ENCODE peak calls at places on chromosomes 16 and 17, in five cellular contexts. N is fibroblast of pulmonary artery, T is transverse colon, U is testis, Y is colonic mucosa. B is an unnamed sample.

GRCh38 chr17:42027540-42027889 is 7.6 kb downstream of the NKIRAS2 start:
- DNase-seq in N (no peak), T (no peak), Y (no peak), U (no peak), B (no peak)

GRCh38 chr16:48276102-48276501 is 28.8 kb upstream of the ABCC11 start:
- DNase-seq in N (no peak), U (no peak), T (no peak), Y (no peak), B (peak; percentile 39)

GRCh38 chr17:17435323-17435722 is 41.5 kb upstream of the MED9 start:
- DNase-seq in T (no peak), Y (no peak), N (peak; percentile 58), U (no peak), B (peak; percentile 78)

GRCh38 chr16:23485841-23486240 is 24.5 kb downstream of the GGA2 start:
- DNase-seq in Y (no peak), N (no peak), U (no peak), T (no peak), B (no peak)

GRCh38 chr17:32870027-32870670 is 6.8 kb downstream of the MYO1D start:
- DNase-seq in U (no peak), Y (no peak), T (no peak), N (no peak), B (no peak)

GRCh38 chr16:75087040-75087979 is 29.3 kb downstream of the LDHD start:
- DNase-seq in Y (peak; percentile 70), N (peak; percentile 89), U (peak; percentile 26), T (peak; percentile 63), B (peak; percentile 83)

GRCh38 chr17:40602445-40603443 is 37.5 kb upstream of the CCR7 start:
- DNase-seq in Y (no peak), T (no peak), U (no peak), N (no peak), B (no peak)

GRCh38 chr16:67884684-67885083 is at the start of gene NRN1L:
- DNase-seq in T (peak; percentile 83), N (peak; percentile 91), Y (peak; percentile 77), U (peak; percentile 93), B (peak; percentile 95)

GRCh38 chr17:78206298-78206697 is 7.8 kb upstream of the BIRC5 start:
- DNase-seq in N (no peak), Y (no peak), T (no peak), U (no peak), B (no peak)

GRCh38 chr17:53391197-53391596 is 431.5 kb upstream of the KIF2B start:
- DNase-seq in T (no peak), Y (no peak), N (no peak), U (no peak), B (no peak)

GRCh38 chr17:2900842-2901241 is 104.6 kb downstream of the RAP1GAP2 start:
- DNase-seq in T (no peak), Y (no peak), U (no peak), N (no peak), B (no peak)

GRCh38 chr17:412211-413015 is 59.8 kb upstream of the RPH3AL start:
- DNase-seq in U (peak; percentile 64), T (peak; percentile 59), Y (peak; percentile 61), N (peak; percentile 75), B (peak; percentile 77)

GRCh38 chr16:69330286-69331109 is at the start of gene PDF:
- DNase-seq in Y (peak; percentile 97), U (peak; percentile 98), N (peak; percentile 92), T (peak; percentile 95), B (peak; percentile 95)

GRCh38 chr17:71828182-71828596 is 292.6 kb upstream of the SOX9 start:
- DNase-seq in Y (no peak), N (no peak), T (no peak), U (no peak), B (peak; percentile 47)

GRCh38 chr16:30380801-30381208 is 1.6 kb downstream of the SEPTIN1 start:
- DNase-seq in N (no peak), U (no peak), T (no peak), Y (no peak), B (no peak)

GRCh38 chr16:89358030-89359005 is 132.0 kb downstream of the ANKRD11 start:
- DNase-seq in Y (no peak), U (no peak), T (peak; percentile 50), N (no peak), B (no peak)

GRCh38 chr16:73019456-73020362 is 28.2 kb downstream of the ZFHX3 start:
- DNase-seq in Y (no peak), U (no peak), N (peak; percentile 88), T (no peak), B (peak; percentile 88)

GRCh38 chr17:71974051-71974450 is 146.8 kb upstream of the SOX9 start:
- DNase-seq in N (no peak), T (no peak), U (no peak), Y (no peak), B (no peak)

GRCh38 chr17:39665642-39666221 is 583 bp downstream of the TCAP start:
- DNase-seq in Y (no peak), T (no peak), N (no peak), U (no peak), B (no peak)

GRCh38 chr16:88639231-88640038 is 1.1 kb downstream of the IL17C start:
- DNase-seq in U (no peak), Y (peak; percentile 59), T (peak; percentile 74), N (no peak), B (no peak)

GRCh38 chr16:70725912-70726828 is 40.3 kb upstream of the MTSS2 start:
- DNase-seq in N (no peak), Y (no peak), T (peak; percentile 31), U (peak; percentile 85), B (no peak)

GRCh38 chr16:8945626-8946296 is 17.9 kb downstream of the USP7 start:
- DNase-seq in Y (no peak), U (no peak), T (no peak), N (no peak), B (no peak)

GRCh38 chr17:27990979-27991378 is 51.5 kb upstream of the NLK start:
- DNase-seq in U (no peak), N (no peak), Y (no peak), T (no peak), B (no peak)

GRCh38 chr16:66262253-66263167 is 104.0 kb upstream of the CDH5 start:
- DNase-seq in U (peak; percentile 57), N (no peak), Y (no peak), T (no peak), B (peak; percentile 62)

GRCh38 chr16:20944861-20945390 is 44.4 kb downstream of the LYRM1 start:
- DNase-seq in N (peak; percentile 43), U (no peak), T (no peak), Y (no peak), B (peak; percentile 35)

GRCh38 chr16:58499615-58500328 is at the start of gene NDRG4:
- DNase-seq in T (peak; percentile 40), N (peak; percentile 91), Y (peak; percentile 54), U (peak; percentile 71), B (peak; percentile 88)

GRCh38 chr17:66849851-66850580 is 15.1 kb downstream of the CACNG5 start:
- DNase-seq in T (no peak), U (no peak), Y (no peak), N (no peak), B (no peak)

GRCh38 chr17:66850692-66851091 is 15.8 kb downstream of the CACNG5 start:
- DNase-seq in N (no peak), U (no peak), Y (no peak), T (no peak), B (peak; percentile 19)

GRCh38 chr17:66858182-66859083 is 23.5 kb downstream of the CACNG5 start:
- DNase-seq in N (no peak), T (no peak), Y (no peak), U (no peak), B (no peak)

GRCh38 chr17:66860204-66860603 is 25.3 kb downstream of the CACNG5 start:
- DNase-seq in T (no peak), Y (no peak), U (no peak), N (no peak), B (no peak)

GRCh38 chr17:66855204-66855603 is 20.3 kb downstream of the CACNG5 start:
- DNase-seq in T (no peak), U (peak; percentile 51), N (no peak), Y (peak; percentile 39), B (no peak)
- TF ChIP-seq CTCF in T (peak; percentile 12), U (peak; percentile 14), N (peak; percentile 21), Y (no peak), B (peak; percentile 18)

GRCh38 chr16:84616515-84616914 is 1.4 kb downstream of the COTL1 start:
- DNase-seq in Y (peak; percentile 47), N (no peak), U (no peak), T (peak; percentile 56), B (peak; percentile 38)

GRCh38 chr16:84619103-84619460 is 1.2 kb upstream of the COTL1 start:
- DNase-seq in T (no peak), N (no peak), U (no peak), Y (no peak), B (no peak)

GRCh38 chr16:84617068-84617630 is 729 bp downstream of the COTL1 start:
- DNase-seq in Y (no peak), T (peak; percentile 59), U (no peak), N (no peak), B (peak; percentile 16)

GRCh38 chr16:84617631-84618427 is at the start of gene COTL1:
- DNase-seq in U (peak; percentile 97), N (peak; percentile 98), Y (peak; percentile 97), T (peak; percentile 97), B (peak; percentile 98)

DNA sequence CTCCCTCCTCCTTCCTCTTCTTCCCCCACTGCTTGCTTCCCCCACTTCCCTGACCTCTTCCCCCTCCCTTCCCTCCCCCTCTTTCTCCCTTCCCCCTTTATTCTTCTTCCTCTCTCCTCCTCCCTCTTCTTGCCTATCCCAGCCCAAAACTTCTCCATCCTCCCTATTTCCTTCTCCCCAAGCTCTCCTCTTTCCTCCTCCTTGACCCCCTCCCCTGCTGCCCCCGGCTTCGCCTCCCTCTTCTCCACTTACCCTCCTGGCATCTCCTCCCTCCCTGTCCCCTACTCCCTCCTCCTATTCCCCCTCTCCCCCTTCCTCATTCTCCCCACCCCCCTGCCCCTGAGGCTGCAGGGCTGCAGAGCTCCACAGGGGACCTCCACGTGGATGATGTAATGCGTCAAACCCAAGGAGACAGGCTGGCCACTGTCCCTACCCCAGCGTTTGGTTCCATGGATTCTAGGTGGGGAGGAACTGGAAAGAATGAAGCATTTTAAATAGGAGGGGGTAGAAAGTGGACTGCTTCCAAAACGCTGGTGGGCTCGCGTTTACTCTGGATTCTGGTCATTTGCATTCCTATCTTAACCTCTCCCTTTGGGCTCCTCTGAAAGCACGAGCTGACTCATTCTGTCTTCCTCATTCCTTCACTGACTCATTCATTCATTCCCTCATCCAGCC is 687 bp upstream of the COTL1 start:
- DNase-seq in Y (no peak), T (no peak), N (peak; percentile 92), U (no peak), B (peak; percentile 96)
- H3K4me3 ChIP-seq in Y (no peak overlapping the region), T (no peak overlapping the region), N (peak overlapping the region; percentile 34), U (no peak overlapping the region), B (peak overlapping the region; percentile 33)

GRCh38 chr17:30203471-30203981 is 32.0 kb downstream of the SLC6A4 start:
- DNase-seq in T (no peak), Y (no peak), N (no peak), U (no peak), B (no peak)
- TF ChIP-seq CTCF in T (no peak), Y (no peak), N (no peak), U (no peak), B (peak; percentile 32)

GRCh38 chr17:81128338-81128737 is 37.0 kb upstream of the PVALEF start:
- DNase-seq in T (no peak), N (no peak), Y (no peak), U (no peak), B (no peak)

GRCh38 chr17:81125573-81126081 is 39.7 kb upstream of the PVALEF start:
- DNase-seq in Y (no peak), T (no peak), U (no peak), N (no peak), B (no peak)

GRCh38 chr17:81127526-81128177 is 37.7 kb upstream of the PVALEF start:
- DNase-seq in N (no peak), Y (no peak), U (no peak), T (no peak), B (no peak)

GRCh38 chr17:81126281-81127132 is 38.8 kb upstream of the PVALEF start:
- DNase-seq in T (no peak), N (no peak), U (no peak), Y (no peak), B (no peak)

GRCh38 chr17:81127133-81127455 is 38.2 kb upstream of the PVALEF start:
- DNase-seq in T (no peak), N (no peak), Y (no peak), U (no peak), B (no peak)
- H3K4me3 ChIP-seq in T (no peak overlapping the region), N (no peak overlapping the region), Y (no peak overlapping the region), U (no peak overlapping the region), B (no peak overlapping the region)